ENCODE peak calls at places on chromosomes 1 and 21, in five cellular contexts. U is K562, X is upper lobe of left lung, L is A549, V is HepG2. C is an unnamed sample. For H3K4me1, the result is how much of the 10 kb centered on the place peaks cover.

GRCh38 chr1:74363220-74363619 is 128.0 kb downstream of the TNNI3K start:
- ATAC-seq in U (no peak), X (no peak), L (no peak), V (no peak), C (no peak)

GRCh38 chr1:68558321-68559026 is 61.6 kb upstream of the DEPDC1 start:
- ATAC-seq in U (no peak), X (no peak), L (no peak), V (no peak), C (no peak)

GRCh38 chr1:212678456-212679410 is 20.9 kb downstream of the BATF3 start:
- ATAC-seq in U (no peak), X (peak), L (no peak), V (peak), C (no peak)

GRCh38 chr1:17201201-17202021 is 3.5 kb upstream of the PADI1 start:
- ATAC-seq in U (no peak), X (no peak), L (peak), V (no peak), C (no peak)

GRCh38 chr1:210989949-210990348 is 144.0 kb downstream of the KCNH1 start:
- ATAC-seq in U (no peak), X (no peak), L (no peak), V (no peak), C (no peak)

GRCh38 chr1:175204285-175204684 is 11.7 kb upstream of the KIAA0040 start:
- ATAC-seq in U (no peak), X (no peak), L (no peak), V (no peak), C (peak)

GRCh38 chr1:172383541-172383940 is 36.9 kb upstream of the C1orf105 start:
- ATAC-seq in U (no peak), X (no peak), L (no peak), V (no peak), C (peak)

GRCh38 chr1:93554883-93555872 is 107.3 kb downstream of the FNBP1L start:
- ATAC-seq in U (peak), X (no peak), L (no peak), V (no peak), C (no peak)

GRCh38 chr1:78080767-78081166 is 35.0 kb downstream of the GIPC2 start:
- ATAC-seq in U (no peak), X (no peak), L (no peak), V (no peak), C (no peak)

GRCh38 chr21:31173881-31174555 is 135.7 kb upstream of the KRTAP19-8 start:
- ATAC-seq in U (peak), X (peak), L (no peak), V (no peak), C (peak)

DNA sequence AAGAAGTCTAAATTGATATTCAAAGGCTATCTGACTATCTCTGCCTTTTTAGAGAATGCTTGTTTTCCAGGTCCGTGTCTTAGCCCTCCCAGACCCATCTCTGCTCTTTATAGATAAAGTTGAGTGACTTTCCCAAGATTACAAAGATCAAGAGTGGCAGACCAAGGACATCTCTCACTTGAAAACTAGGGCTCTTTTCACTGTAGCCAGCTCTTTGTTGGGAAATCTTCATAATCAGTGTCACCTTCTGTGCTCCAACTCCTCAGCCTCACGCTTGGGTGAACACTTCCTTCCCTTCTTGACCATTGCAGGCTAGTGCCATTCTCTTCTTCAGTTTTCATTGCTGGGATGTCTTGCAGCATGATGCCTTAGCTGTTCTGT is 211.2 kb downstream of the PBX1 start:
- ATAC-seq in U (no peak), X (no peak), L (no peak), V (no peak), C (no peak)
- H3K4me1 ChIP-seq in U (under half), X (under half), L (half or more), V (under half), C (under half)

GRCh38 chr1:81208441-81208840 is 592.3 kb upstream of the ADGRL2 start:
- ATAC-seq in U (no peak), X (peak), L (no peak), V (no peak), C (no peak)

GRCh38 chr1:81209471-81209870 is 591.3 kb upstream of the ADGRL2 start:
- ATAC-seq in U (no peak), X (no peak), L (no peak), V (no peak), C (no peak)

GRCh38 chr1:81217058-81217457 is 583.7 kb upstream of the ADGRL2 start:
- ATAC-seq in U (no peak), X (no peak), L (no peak), V (no peak), C (no peak)

GRCh38 chr1:81213279-81213678 is 587.5 kb upstream of the ADGRL2 start:
- ATAC-seq in U (no peak), X (no peak), L (no peak), V (no peak), C (no peak)
- H3K27ac ChIP-seq in U (no peak), X (no peak), L (no peak), V (no peak), C (no peak)

GRCh38 chr21:26916799-26917198 is 50.1 kb downstream of the ADAMTS5 start:
- ATAC-seq in U (no peak), X (no peak), L (no peak), V (no peak), C (no peak)

GRCh38 chr21:26909972-26910371 is 56.9 kb downstream of the ADAMTS5 start:
- ATAC-seq in U (no peak), X (no peak), L (no peak), V (no peak), C (no peak)

DNA sequence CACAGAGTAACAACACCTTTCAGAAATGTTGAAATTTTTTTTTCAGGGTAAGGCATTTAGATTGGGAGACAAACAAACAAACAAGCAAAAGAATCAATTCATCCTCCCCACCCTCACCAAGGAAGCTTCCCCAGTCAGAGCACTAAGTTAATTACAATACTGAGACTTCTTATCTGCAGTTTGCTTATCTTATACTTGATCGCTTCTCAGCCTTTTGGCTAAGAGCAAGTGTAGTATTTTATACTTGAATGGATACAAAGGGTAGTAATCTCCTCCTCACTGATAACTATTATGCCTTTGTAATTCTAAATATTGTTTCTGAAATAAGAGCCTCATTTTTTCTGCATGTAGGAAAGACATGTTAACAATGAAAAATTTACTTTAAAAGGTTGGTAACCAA is 54.4 kb downstream of the ADAMTS5 start:
- ATAC-seq in U (no peak), X (no peak), L (no peak), V (no peak), C (no peak)
- TF ChIP-seq EP300 in U (no peak), X (no peak), L (no peak), V (no peak), C (no peak)

DNA sequence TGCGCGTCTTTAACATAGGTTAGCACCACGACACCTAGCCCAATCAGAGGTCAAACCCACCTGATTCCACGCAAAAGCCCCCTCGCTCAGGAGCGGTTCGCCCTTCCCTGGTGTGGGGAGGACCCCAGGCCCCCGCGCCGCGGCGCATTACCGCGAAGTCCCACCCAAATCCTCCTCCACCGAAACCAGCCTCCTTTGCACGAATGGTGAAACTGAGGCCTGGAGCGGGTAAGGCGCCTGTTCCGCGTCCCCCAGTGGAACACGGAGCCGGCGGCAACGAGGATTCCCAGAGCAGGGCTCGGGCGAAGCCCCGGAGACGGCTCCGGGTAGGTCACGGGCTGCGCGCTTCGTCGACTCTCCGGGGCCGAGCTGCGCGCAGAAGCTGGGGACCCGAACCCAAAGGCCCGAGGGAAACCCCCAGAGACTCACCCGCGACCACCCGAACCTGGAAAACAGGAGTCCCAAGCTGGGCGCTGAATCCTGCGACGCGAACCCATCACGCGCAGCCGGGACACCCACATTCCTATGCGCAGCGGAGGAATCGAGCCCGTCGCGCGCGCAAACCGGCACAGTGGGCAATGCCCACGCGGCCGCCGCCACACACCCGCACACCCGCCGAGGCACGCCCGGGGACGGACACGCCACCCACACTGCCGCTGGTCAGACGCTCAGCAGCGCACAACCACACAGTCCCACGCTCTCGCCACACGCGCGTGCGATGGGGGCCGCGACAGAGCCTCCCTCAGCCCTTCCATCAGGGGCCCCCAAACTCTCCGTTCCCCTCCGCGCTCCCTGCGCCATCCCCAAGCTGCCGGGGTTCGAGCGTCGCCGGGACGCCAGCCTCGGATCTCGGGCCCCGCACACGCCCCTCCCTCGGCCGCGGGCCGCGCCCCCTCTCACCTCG is 507 bp downstream of the GLIS1 start:
- ATAC-seq in U (no peak), X (peak), L (no peak), V (no peak), C (peak)
- H3K4me1 ChIP-seq in U (under half), X (under half), L (under half), V (under half), C (under half)